ENCODE peak calls at places on chromosomes 11 and 22, in seven cellular contexts. One of them, this sample, is unnamed.

GRCh38 chr11:33207408-33207985 is 46.2 kb upstream of the CSTF3 start:
- DNase-seq in mesendoderm: no peak
- DNase-seq in mesenchymal stem cell: no peak
- DNase-seq in H9: no peak
- DNase-seq in H1: no peak
- DNase-seq in trophoblast cell: no peak
- DNase-seq in IMR-90: peak
- DNase-seq in this sample: no peak

GRCh38 chr22:22878801-22879674 is 8.6 kb upstream of the IGLL5 start:
- DNase-seq in IMR-90: no peak
- DNase-seq in trophoblast cell: no peak
- DNase-seq in H9: no peak
- DNase-seq in mesendoderm: no peak
- DNase-seq in H1: no peak
- DNase-seq in mesenchymal stem cell: no peak
- DNase-seq in this sample: no peak

GRCh38 chr11:68505596-68505995 is 45.0 kb downstream of the PPP6R3 start:
- DNase-seq in H1: no peak
- DNase-seq in H9: no peak
- DNase-seq in mesendoderm: no peak
- DNase-seq in IMR-90: peak
- DNase-seq in mesenchymal stem cell: no peak
- DNase-seq in trophoblast cell: no peak
- DNase-seq in this sample: no peak

GRCh38 chr11:2196970-2197770 is 25.6 kb upstream of the TH start:
- DNase-seq in mesenchymal stem cell: peak
- DNase-seq in H1: peak
- DNase-seq in IMR-90: peak
- DNase-seq in mesendoderm: peak
- DNase-seq in trophoblast cell: peak
- DNase-seq in H9: peak
- DNase-seq in this sample: peak

GRCh38 chr22:30340911-30341685 is 14.4 kb upstream of the TBC1D10A start:
- DNase-seq in H1: no peak
- DNase-seq in mesendoderm: no peak
- DNase-seq in IMR-90: no peak
- DNase-seq in H9: no peak
- DNase-seq in trophoblast cell: no peak
- DNase-seq in mesenchymal stem cell: no peak
- DNase-seq in this sample: no peak

GRCh38 chr11:69343401-69344321 is 49.7 kb downstream of the MYEOV start:
- DNase-seq in mesenchymal stem cell: no peak
- DNase-seq in mesendoderm: no peak
- DNase-seq in IMR-90: no peak
- DNase-seq in H1: no peak
- DNase-seq in H9: peak
- DNase-seq in trophoblast cell: no peak
- DNase-seq in this sample: no peak

GRCh38 chr11:2700415-2701211 is 819 bp upstream of the KCNQ1OT1 start:
- DNase-seq in H1: no peak
- DNase-seq in mesendoderm: peak
- DNase-seq in mesenchymal stem cell: peak
- DNase-seq in H9: peak
- DNase-seq in trophoblast cell: peak
- DNase-seq in IMR-90: no peak
- DNase-seq in this sample: peak

GRCh38 chr22:38921126-38921525 is 36.3 kb upstream of the APOBEC3A start:
- DNase-seq in H9: no peak
- DNase-seq in H1: no peak
- DNase-seq in trophoblast cell: no peak
- DNase-seq in mesendoderm: no peak
- DNase-seq in mesenchymal stem cell: no peak
- DNase-seq in IMR-90: no peak
- DNase-seq in this sample: no peak

GRCh38 chr11:119688362-119688761 is 40.6 kb downstream of the NECTIN1 start:
- DNase-seq in H1: no peak
- DNase-seq in IMR-90: no peak
- DNase-seq in trophoblast cell: no peak
- DNase-seq in H9: no peak
- DNase-seq in mesenchymal stem cell: no peak
- DNase-seq in mesendoderm: no peak
- DNase-seq in this sample: no peak

GRCh38 chr11:105520706-105521345 is 89.0 kb upstream of the GRIA4 start:
- DNase-seq in trophoblast cell: no peak
- DNase-seq in H1: no peak
- DNase-seq in H9: no peak
- DNase-seq in IMR-90: no peak
- DNase-seq in mesendoderm: no peak
- DNase-seq in mesenchymal stem cell: no peak
- DNase-seq in this sample: no peak

GRCh38 chr11:61963282-61964057 is 4.0 kb downstream of the FTH1 start:
- DNase-seq in IMR-90: peak
- DNase-seq in mesenchymal stem cell: no peak
- DNase-seq in H9: no peak
- DNase-seq in mesendoderm: no peak
- DNase-seq in H1: no peak
- DNase-seq in trophoblast cell: peak
- DNase-seq in this sample: no peak

GRCh38 chr11:107780136-107780535 is 68.3 kb upstream of the SLN start:
- DNase-seq in H9: no peak
- DNase-seq in trophoblast cell: peak
- DNase-seq in IMR-90: no peak
- DNase-seq in mesendoderm: no peak
- DNase-seq in mesenchymal stem cell: no peak
- DNase-seq in H1: no peak
- DNase-seq in this sample: no peak

GRCh38 chr22:49964493-49965290 is 4.1 kb downstream of the PIM3 start:
- DNase-seq in trophoblast cell: no peak
- DNase-seq in IMR-90: no peak
- DNase-seq in mesenchymal stem cell: no peak
- DNase-seq in mesendoderm: no peak
- DNase-seq in H9: peak
- DNase-seq in H1: no peak
- DNase-seq in this sample: no peak

GRCh38 chr11:71251159-71251721 is 1.1 kb downstream of the SHANK2 start:
- DNase-seq in H1: no peak
- DNase-seq in mesenchymal stem cell: no peak
- DNase-seq in H9: peak
- DNase-seq in IMR-90: no peak
- DNase-seq in mesendoderm: no peak
- DNase-seq in trophoblast cell: peak
- DNase-seq in this sample: no peak

GRCh38 chr22:32499666-32500065 is 25.1 kb downstream of the FBXO7 start:
- DNase-seq in IMR-90: no peak
- DNase-seq in mesendoderm: no peak
- DNase-seq in H1: no peak
- DNase-seq in trophoblast cell: no peak
- DNase-seq in mesenchymal stem cell: no peak
- DNase-seq in H9: no peak
- DNase-seq in this sample: no peak

GRCh38 chr11:57294225-57295131 is 30.3 kb downstream of the TNKS1BP1 start:
- DNase-seq in mesenchymal stem cell: no peak
- DNase-seq in IMR-90: peak
- DNase-seq in trophoblast cell: peak
- DNase-seq in H1: no peak
- DNase-seq in mesendoderm: no peak
- DNase-seq in H9: no peak
- DNase-seq in this sample: no peak

GRCh38 chr11:61787928-61788491 is 4.4 kb downstream of the TMEM258 start:
- DNase-seq in H9: peak
- DNase-seq in trophoblast cell: peak
- DNase-seq in mesenchymal stem cell: peak
- DNase-seq in mesendoderm: peak
- DNase-seq in H1: no peak
- DNase-seq in IMR-90: peak
- DNase-seq in this sample: peak

GRCh38 chr11:74373382-74373781 is 24.9 kb downstream of the PGM2L1 start:
- DNase-seq in trophoblast cell: no peak
- DNase-seq in IMR-90: peak
- DNase-seq in mesenchymal stem cell: no peak
- DNase-seq in H9: no peak
- DNase-seq in H1: no peak
- DNase-seq in mesendoderm: no peak
- DNase-seq in this sample: no peak

GRCh38 chr22:27377901-27378300 is 423.7 kb downstream of the MN1 start:
- DNase-seq in trophoblast cell: no peak
- DNase-seq in IMR-90: no peak
- DNase-seq in mesenchymal stem cell: peak
- DNase-seq in H1: no peak
- DNase-seq in H9: no peak
- DNase-seq in mesendoderm: no peak
- DNase-seq in this sample: no peak

GRCh38 chr11:86503131-86503530 is 128.4 kb downstream of the CCDC81 start:
- DNase-seq in mesenchymal stem cell: no peak
- DNase-seq in H1: no peak
- DNase-seq in H9: no peak
- DNase-seq in mesendoderm: no peak
- DNase-seq in trophoblast cell: no peak
- DNase-seq in IMR-90: no peak
- DNase-seq in this sample: no peak

GRCh38 chr11:22828373-22828772 is 1.2 kb downstream of the SVIP start:
- DNase-seq in trophoblast cell: no peak
- DNase-seq in IMR-90: no peak
- DNase-seq in H1: no peak
- DNase-seq in mesendoderm: no peak
- DNase-seq in mesenchymal stem cell: no peak
- DNase-seq in H9: no peak
- DNase-seq in this sample: no peak

GRCh38 chr22:16810188-16810802 is 14.9 kb downstream of the XKR3 start:
- DNase-seq in mesendoderm: no peak
- DNase-seq in H9: no peak
- DNase-seq in H1: no peak
- DNase-seq in trophoblast cell: no peak
- DNase-seq in IMR-90: no peak
- DNase-seq in mesenchymal stem cell: no peak
- DNase-seq in this sample: no peak

GRCh38 chr22:50260801-50261614 is 475 bp downstream of the MAPK12 start:
- DNase-seq in mesenchymal stem cell: peak
- DNase-seq in H1: no peak
- DNase-seq in mesendoderm: no peak
- DNase-seq in IMR-90: peak
- DNase-seq in trophoblast cell: peak
- DNase-seq in H9: no peak
- DNase-seq in this sample: no peak

GRCh38 chr22:35313311-35314121 is 13.8 kb downstream of the TOM1 start:
- DNase-seq in H9: no peak
- DNase-seq in trophoblast cell: peak
- DNase-seq in IMR-90: peak
- DNase-seq in H1: no peak
- DNase-seq in mesendoderm: no peak
- DNase-seq in mesenchymal stem cell: peak
- DNase-seq in this sample: no peak

GRCh38 chr22:23109441-23109978 is 32.3 kb downstream of the RSPH14 start:
- DNase-seq in H1: no peak
- DNase-seq in mesendoderm: no peak
- DNase-seq in H9: no peak
- DNase-seq in IMR-90: no peak
- DNase-seq in mesenchymal stem cell: no peak
- DNase-seq in trophoblast cell: no peak
- DNase-seq in this sample: no peak

GRCh38 chr11:76132268-76132667 is 74.0 kb downstream of the WNT11 start:
- DNase-seq in H1: no peak
- DNase-seq in mesenchymal stem cell: no peak
- DNase-seq in trophoblast cell: no peak
- DNase-seq in mesendoderm: no peak
- DNase-seq in IMR-90: no peak
- DNase-seq in H9: no peak
- DNase-seq in this sample: no peak
- H2BK120ac ChIP-seq in H1: no peak
- H2BK120ac ChIP-seq in mesenchymal stem cell: no peak
- H2BK120ac ChIP-seq in trophoblast cell: no peak
- H2BK120ac ChIP-seq in mesendoderm: no peak
- H2BK120ac ChIP-seq in IMR-90: no peak
- H2BK120ac ChIP-seq in H9: no peak
- H2BK120ac ChIP-seq in this sample: no peak

DNA sequence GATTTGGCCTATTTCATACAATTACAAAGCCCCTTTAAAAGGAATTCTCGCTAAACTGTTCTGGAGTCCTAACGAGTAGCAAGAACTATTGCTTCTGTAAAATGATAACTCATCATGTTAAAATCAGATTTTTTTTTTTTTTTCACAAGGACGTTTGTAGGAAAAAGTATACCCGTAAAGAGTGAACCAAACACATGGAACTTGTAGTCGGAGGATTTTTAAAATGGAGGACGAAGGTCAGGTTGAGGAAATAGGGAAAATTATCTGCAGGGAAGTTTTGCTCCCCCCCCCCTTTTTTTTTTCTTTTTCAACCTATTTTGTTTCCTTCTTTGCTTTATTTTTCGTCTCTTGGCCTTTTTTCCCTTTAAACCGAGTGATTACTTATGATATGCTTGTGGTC is 1.0 kb downstream of the HSD17B12 start:
- DNase-seq in H9: no peak
- DNase-seq in mesenchymal stem cell: peak
- DNase-seq in trophoblast cell: peak
- DNase-seq in H1: no peak
- DNase-seq in mesendoderm: peak
- DNase-seq in IMR-90: peak
- DNase-seq in this sample: no peak
- H3K4ac ChIP-seq in H9: no peak
- H3K4ac ChIP-seq in mesenchymal stem cell: no peak
- H3K4ac ChIP-seq in trophoblast cell: no peak
- H3K4ac ChIP-seq in H1: peak
- H3K4ac ChIP-seq in mesendoderm: no peak
- H3K4ac ChIP-seq in IMR-90: peak
- H3K4ac ChIP-seq in this sample: no peak

DNA sequence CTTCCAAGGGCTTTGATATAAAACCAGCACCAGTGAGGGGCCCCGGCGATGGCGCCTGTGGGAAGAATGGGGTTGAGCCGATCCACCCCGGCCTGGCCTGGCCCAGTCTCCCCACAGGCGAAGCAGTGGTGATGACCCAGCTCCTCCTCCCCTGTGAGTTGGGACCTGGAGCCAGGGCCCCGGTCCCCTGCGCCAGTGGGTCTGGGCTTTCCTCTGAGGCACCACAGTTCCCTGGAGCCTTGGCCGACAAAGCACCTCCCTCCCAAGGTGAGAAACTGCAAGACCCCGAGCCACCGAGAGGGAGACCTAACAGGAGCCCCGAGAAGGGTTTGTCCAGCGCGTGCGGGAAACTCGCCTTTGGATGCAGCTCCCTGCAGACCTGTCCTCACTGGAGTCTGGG is 942.9 kb downstream of the BRD1 start:
- DNase-seq in IMR-90: no peak
- DNase-seq in trophoblast cell: no peak
- DNase-seq in H9: peak
- DNase-seq in H1: no peak
- DNase-seq in mesenchymal stem cell: no peak
- DNase-seq in mesendoderm: no peak
- DNase-seq in this sample: no peak
- H2BK5ac ChIP-seq in IMR-90: no peak
- H2BK5ac ChIP-seq in trophoblast cell: no peak
- H2BK5ac ChIP-seq in H9: no peak
- H2BK5ac ChIP-seq in H1: no peak
- H2BK5ac ChIP-seq in mesenchymal stem cell: no peak
- H2BK5ac ChIP-seq in mesendoderm: no peak
- H2BK5ac ChIP-seq in this sample: no peak

DNA sequence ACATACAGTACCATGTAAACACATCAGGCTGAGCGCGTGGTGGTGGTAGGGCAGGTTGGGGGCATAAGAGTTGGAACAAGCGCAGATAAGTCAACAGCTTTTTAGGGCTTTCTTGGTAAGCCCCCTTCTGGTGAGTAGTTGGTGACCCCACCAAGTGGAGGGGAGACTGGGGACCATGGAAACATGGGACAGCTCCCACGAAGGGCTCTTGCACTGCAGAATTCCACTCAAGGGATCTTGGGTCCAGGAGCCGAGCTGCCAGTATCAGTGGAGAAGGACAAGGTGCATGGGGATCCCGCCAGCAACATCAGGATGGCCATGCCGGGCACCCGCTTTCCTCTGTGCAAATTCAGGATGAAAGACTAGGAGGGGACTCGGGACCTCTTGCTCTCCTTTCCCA is 6.2 kb upstream of the APOA1 start:
- DNase-seq in mesendoderm: no peak
- DNase-seq in H9: no peak
- DNase-seq in IMR-90: no peak
- DNase-seq in trophoblast cell: no peak
- DNase-seq in mesenchymal stem cell: no peak
- DNase-seq in H1: no peak
- DNase-seq in this sample: no peak
- H2BK120ac ChIP-seq in mesendoderm: no peak
- H2BK120ac ChIP-seq in H9: no peak
- H2BK120ac ChIP-seq in IMR-90: no peak
- H2BK120ac ChIP-seq in trophoblast cell: no peak
- H2BK120ac ChIP-seq in mesenchymal stem cell: no peak
- H2BK120ac ChIP-seq in H1: no peak
- H2BK120ac ChIP-seq in this sample: no peak